ENCODE peak calls at places on chromosomes 6 and 20, in six cellular contexts. H is omental fat pad; F is AG20443; Z is NCI-H1092 treated with DMSO at 0.1 percent for 48 hours; X is fibroblast of the conjunctiva; E is activated T-helper 1 cell treated with anti-CD3 and anti-CD28 coated beads, Interleukin-2, amount 50 U/mL, for 16 hours. Y is an unnamed sample.
A peak's percentile ranks its signal among the peaks of the same experiment; 100 is the strongest.

GRCh38 chr20:12453711-12454110 is 536.0 kb downstream of the BTBD3 start:
- DNase-seq in H (no peak), F (no peak), Z (no peak), X (no peak), E (no peak), Y (no peak)

GRCh38 chr20:45383131-45383530 is 5.0 kb upstream of the TP53TG5 start:
- DNase-seq in H (no peak), F (no peak), Z (no peak), X (no peak), E (no peak), Y (peak; percentile 25)

GRCh38 chr20:63626424-63627128 is at the start of gene GMEB2:
- DNase-seq in H (no peak), F (peak; percentile 92), Z (peak; percentile 88), X (peak; percentile 26), E (peak; percentile 49), Y (peak; percentile 57)

GRCh38 chr6:47138046-47138445 is 95.9 kb upstream of the ADGRF1 start:
- DNase-seq in H (no peak), F (no peak), Z (no peak), X (no peak), E (no peak), Y (no peak)

GRCh38 chr6:27889628-27890315 is 22.4 kb downstream of the OR2B2 start:
- DNase-seq in H (no peak), F (no peak), Z (no peak), X (no peak), E (no peak), Y (no peak)

GRCh38 chr20:52622086-52622485 is 350.1 kb upstream of the TSHZ2 start:
- DNase-seq in H (no peak), F (peak; percentile 52), Z (no peak), X (no peak), E (no peak), Y (no peak)

GRCh38 chr6:107818272-107818671 is 5.8 kb downstream of the SCML4 start:
- DNase-seq in H (no peak), F (no peak), Z (no peak), X (no peak), E (no peak), Y (no peak)

GRCh38 chr6:156557269-156557885 is 219.8 kb upstream of the ARID1B start:
- DNase-seq in H (no peak), F (peak; percentile 53), Z (peak; percentile 98), X (no peak), E (no peak), Y (no peak)

GRCh38 chr6:127195833-127196232 is 70.8 kb upstream of the RNF146 start:
- DNase-seq in H (no peak), F (no peak), Z (no peak), X (no peak), E (no peak), Y (no peak)

GRCh38 chr20:46127396-46128010 is 9.4 kb downstream of the CD40 start:
- DNase-seq in H (no peak), F (no peak), Z (no peak), X (no peak), E (no peak), Y (no peak)

GRCh38 chr6:8017276-8017701 is 46.9 kb downstream of the BLOC1S5 start:
- DNase-seq in H (no peak), F (no peak), Z (no peak), X (no peak), E (no peak), Y (peak; percentile 18)

GRCh38 chr6:139016337-139017213 is 12.0 kb upstream of the ABRACL start:
- DNase-seq in H (no peak), F (no peak), Z (peak; percentile 78), X (no peak), E (no peak), Y (no peak)

GRCh38 chr6:98794306-98794852 is 40.0 kb upstream of the POU3F2 start:
- DNase-seq in H (no peak), F (no peak), Z (no peak), X (no peak), E (no peak), Y (no peak)

GRCh38 chr6:74249658-74250057 is 553.7 kb downstream of the CD109 start:
- DNase-seq in H (no peak), F (no peak), Z (no peak), X (no peak), E (no peak), Y (peak; percentile 18)

GRCh38 chr20:7911586-7912330 is 28.5 kb downstream of the HAO1 start:
- DNase-seq in H (no peak), F (no peak), Z (no peak), X (no peak), E (no peak), Y (no peak)

GRCh38 chr6:37536462-37537225 is 37.0 kb upstream of the CCDC167 start:
- DNase-seq in H (no peak), F (no peak), Z (peak; percentile 72), X (no peak), E (no peak), Y (no peak)

GRCh38 chr20:21397341-21398108 is at the start of gene NKX2-4:
- DNase-seq in H (no peak), F (no peak), Z (peak; percentile 59), X (no peak), E (no peak), Y (no peak)

GRCh38 chr20:32411955-32412706 is 54.0 kb downstream of the ASXL1 start:
- DNase-seq in H (no peak), F (no peak), Z (no peak), X (no peak), E (no peak), Y (no peak)

GRCh38 chr6:158642097-158642601 is 2.4 kb downstream of the DYNLT1 start:
- DNase-seq in H (no peak), F (peak; percentile 45), Z (no peak), X (peak; percentile 90), E (no peak), Y (peak; percentile 43)

GRCh38 chr6:25963426-25964123 is 973 bp downstream of the TRIM38 start:
- DNase-seq in H (no peak), F (peak; percentile 17), Z (no peak), X (peak; percentile 9), E (no peak), Y (peak; percentile 11)

GRCh38 chr6:135535989-135536414 is 38.5 kb upstream of the AHI1 start:
- DNase-seq in H (no peak), F (peak; percentile 47), Z (peak; percentile 46), X (peak; percentile 75), E (no peak), Y (peak; percentile 92)

GRCh38 chr6:111087871-111088667 is 766 bp downstream of the SLC16A10 start:
- DNase-seq in H (no peak), F (no peak), Z (peak; percentile 7), X (no peak), E (peak; percentile 8), Y (peak; percentile 35)

GRCh38 chr6:167932468-167933276 is 64.8 kb upstream of the KIF25 start:
- DNase-seq in H (no peak), F (peak; percentile 25), Z (no peak), X (peak; percentile 13), E (no peak), Y (no peak)

GRCh38 chr20:5654557-5654956 is 95.6 kb upstream of the SHLD1 start:
- DNase-seq in H (no peak), F (peak; percentile 47), Z (no peak), X (peak; percentile 65), E (no peak), Y (peak; percentile 70)

GRCh38 chr20:37081717-37082289 is 14.0 kb downstream of the RBL1 start:
- DNase-seq in H (no peak), F (no peak), Z (no peak), X (no peak), E (peak; percentile 26), Y (no peak)

GRCh38 chr20:46914789-46915359 is 20.2 kb downstream of the EYA2 start:
- DNase-seq in H (no peak), F (peak; percentile 41), Z (no peak), X (peak; percentile 68), E (no peak), Y (peak; percentile 71)

GRCh38 chr6:47479156-47479541 is 1.6 kb downstream of the CD2AP start:
- DNase-seq in H (no peak), F (no peak), Z (no peak), X (no peak), E (no peak), Y (no peak)

GRCh38 chr6:77292564-77293546 is 170.4 kb downstream of the HTR1B start:
- DNase-seq in H (no peak), F (peak; percentile 8), Z (no peak), X (peak; percentile 69), E (no peak), Y (peak; percentile 77)

GRCh38 chr20:46364670-46365482 is 41.5 kb downstream of the ELMO2 start:
- DNase-seq in H (no peak), F (no peak), Z (no peak), X (no peak), E (no peak), Y (no peak)

GRCh38 chr20:47677314-47678129 is 107.8 kb downstream of the SULF2 start:
- DNase-seq in H (no peak), F (peak; percentile 47), Z (peak; percentile 56), X (no peak), E (peak; percentile 26), Y (no peak)

GRCh38 chr6:169936355-169936975 is 185.0 kb downstream of the ERMARD start:
- DNase-seq in H (no peak), F (no peak), Z (no peak), X (no peak), E (no peak), Y (no peak)

Y was measured in foreskin fibroblast.